ENCODE peak calls at places on chromosomes 11 and 22, in six cellular contexts. M is OCI-LY7, J is MM.1S, E is upper lobe of right lung, U is IMR-90, Q is cardiac muscle cell. N is an unnamed sample.

GRCh38 chr22:21621891-21622623 is 7.8 kb downstream of the YDJC start:
- DNase-seq in M (no peak), J (no peak), E (no peak), U (no peak), Q (no peak), N (no peak)

GRCh38 chr11:10844816-10845215 is 13.0 kb downstream of the ZBED5 start:
- DNase-seq in M (no peak), J (no peak), E (no peak), U (no peak), Q (no peak), N (no peak)

GRCh38 chr11:110762596-110762995 is 50.4 kb upstream of the ARHGAP20 start:
- DNase-seq in M (no peak), J (no peak), E (no peak), U (peak), Q (no peak), N (no peak)

GRCh38 chr22:25232301-25232700 is 12.9 kb downstream of the CRYBB2 start:
- DNase-seq in M (no peak), J (no peak), E (no peak), U (peak), Q (peak), N (no peak)

GRCh38 chr11:122853261-122853660 is 15.0 kb downstream of the CRTAM start:
- DNase-seq in M (no peak), J (no peak), E (no peak), U (peak), Q (no peak), N (no peak)

GRCh38 chr22:31296258-31296657 is 4.0 kb upstream of the PIK3IP1 start:
- DNase-seq in M (no peak), J (no peak), E (no peak), U (peak), Q (peak), N (no peak)

GRCh38 chr11:75597636-75598035 is 35.6 kb downstream of the SERPINH1 start:
- DNase-seq in M (peak), J (peak), E (no peak), U (no peak), Q (peak), N (no peak)

GRCh38 chr22:44580756-44581435 is 82.9 kb upstream of the RTL6 start:
- DNase-seq in M (no peak), J (no peak), E (peak), U (no peak), Q (no peak), N (no peak)

GRCh38 chr11:123580557-123581275 is 73.7 kb downstream of the SCN3B start:
- DNase-seq in M (peak), J (peak), E (peak), U (peak), Q (peak), N (peak)

GRCh38 chr22:25067851-25068421 is 115.4 kb downstream of the KIAA1671 start:
- DNase-seq in M (no peak), J (peak), E (no peak), U (no peak), Q (no peak), N (no peak)

GRCh38 chr11:62577046-62577708 is 3.5 kb upstream of the EEF1G start:
- DNase-seq in M (no peak), J (no peak), E (no peak), U (peak), Q (peak), N (no peak)

GRCh38 chr22:31748490-31748889 is 1.4 kb downstream of the PRR14L start:
- DNase-seq in M (no peak), J (no peak), E (no peak), U (no peak), Q (no peak), N (no peak)

DNA sequence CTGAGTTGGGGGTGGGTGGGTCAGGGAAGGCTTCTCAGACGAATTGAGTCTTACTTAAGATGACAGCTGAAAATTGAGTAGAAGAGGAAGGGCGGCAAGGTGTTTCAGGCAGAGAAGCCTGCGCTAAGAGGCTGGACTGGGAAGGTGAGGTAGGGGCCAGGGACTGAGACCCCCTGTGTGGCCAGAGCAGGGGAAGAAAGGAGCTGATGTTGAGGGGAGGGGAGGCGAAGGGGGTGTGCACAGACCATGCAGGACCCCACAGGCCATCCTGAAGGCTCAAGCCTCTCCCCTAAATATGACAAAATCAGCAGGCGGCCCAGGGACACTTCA is 40.6 kb upstream of the CREB3L1 start:
- DNase-seq in M (no peak), J (no peak), E (peak), U (no peak), Q (no peak), N (no peak)
- H3K27ac ChIP-seq in M (no peak), J (no peak), E (peak), U (peak), Q (no peak), N (no peak)

GRCh38 chr11:112786196-112786595 is 175.0 kb upstream of the NCAM1 start:
- DNase-seq in M (no peak), J (no peak), E (no peak), U (no peak), Q (no peak), N (no peak)
- H3K27ac ChIP-seq in M (no peak), J (no peak), E (no peak), U (no peak), Q (no peak), N (no peak)

GRCh38 chr22:40813912-40814315 is 5.2 kb downstream of the SLC25A17 start:
- DNase-seq in M (no peak), J (no peak), E (no peak), U (no peak), Q (no peak), N (no peak)

GRCh38 chr22:40818192-40818746 is 877 bp downstream of the SLC25A17 start:
- DNase-seq in M (no peak), J (peak), E (no peak), U (no peak), Q (no peak), N (no peak)

GRCh38 chr22:40818747-40819662 is at the start of gene SLC25A17:
- DNase-seq in M (peak), J (peak), E (peak), U (peak), Q (peak), N (peak)

GRCh38 chr22:40819741-40820140 is 595 bp upstream of the SLC25A17 start:
- DNase-seq in M (peak), J (peak), E (no peak), U (peak), Q (peak), N (no peak)

DNA sequence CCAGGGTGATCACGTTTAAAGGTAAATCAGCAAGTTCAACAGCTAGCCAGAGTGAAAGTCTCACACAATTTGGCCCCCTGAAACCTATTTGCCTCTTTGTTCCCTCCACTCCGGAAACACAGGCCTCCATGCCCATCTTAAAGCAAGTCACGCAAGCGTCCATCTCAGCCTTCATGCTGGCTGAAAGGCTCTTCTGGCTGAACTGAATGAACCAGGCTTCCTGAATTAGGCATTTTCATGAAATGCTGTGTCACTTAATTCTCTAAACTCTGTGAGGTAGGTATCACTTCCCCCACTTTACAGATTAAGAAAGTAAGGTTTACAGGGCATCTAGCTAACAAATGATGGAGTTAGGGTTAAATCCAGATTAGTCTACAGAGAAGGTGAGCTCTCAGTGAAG is 1.4 kb downstream of the SLC25A17 start:
- DNase-seq in M (peak), J (peak), E (no peak), U (no peak), Q (no peak), N (no peak)
- H3K27ac ChIP-seq in M (peak), J (peak), E (no peak), U (no peak), Q (no peak), N (no peak)

GRCh38 chr11:96105944-96106343 is 182.0 kb upstream of the MTMR2 start:
- DNase-seq in M (no peak), J (no peak), E (no peak), U (no peak), Q (no peak), N (no peak)
- H3K27ac ChIP-seq in M (no peak), J (no peak), E (no peak), U (no peak), Q (no peak), N (no peak)

GRCh38 chr22:50535113-50535512 is 5.3 kb upstream of the TYMP start:
- DNase-seq in M (peak), J (no peak), E (no peak), U (no peak), Q (no peak), N (no peak)

GRCh38 chr22:50532353-50532700 is 2.5 kb upstream of the TYMP start:
- DNase-seq in M (peak), J (no peak), E (peak), U (no peak), Q (no peak), N (no peak)

GRCh38 chr22:50537765-50538164 is 7.9 kb upstream of the KLHDC7B start:
- DNase-seq in M (no peak), J (no peak), E (no peak), U (no peak), Q (no peak), N (no peak)

GRCh38 chr22:50532824-50533344 is 3.1 kb upstream of the TYMP start:
- DNase-seq in M (no peak), J (no peak), E (no peak), U (no peak), Q (no peak), N (no peak)

GRCh38 chr22:50536231-50536630 is 6.4 kb upstream of the TYMP start:
- DNase-seq in M (peak), J (peak), E (no peak), U (no peak), Q (no peak), N (no peak)
- H3K27ac ChIP-seq in M (peak), J (peak), E (no peak), U (no peak), Q (no peak), N (no peak)

DNA sequence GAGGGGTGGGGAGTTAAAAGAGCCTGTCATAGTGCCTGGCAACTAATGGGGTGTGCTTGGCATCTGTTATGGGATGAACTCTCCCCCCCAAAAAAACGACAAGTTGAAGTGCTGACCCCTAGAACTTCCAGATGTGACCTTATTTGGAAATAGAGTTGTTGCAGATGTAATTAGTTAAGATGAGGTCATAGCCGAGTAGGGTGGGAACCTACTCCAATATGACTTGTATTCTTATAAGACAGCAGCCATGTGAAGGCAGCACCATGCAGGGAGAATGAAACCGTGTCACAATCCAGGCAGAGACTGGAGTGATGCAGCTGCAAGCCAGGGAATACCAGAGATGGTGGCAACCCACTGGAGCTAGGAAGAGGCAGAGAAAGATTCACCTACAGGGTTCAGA is 394.5 kb downstream of the TENM4 start:
- DNase-seq in M (no peak), J (no peak), E (no peak), U (peak), Q (no peak), N (no peak)
- H3K27ac ChIP-seq in M (no peak), J (no peak), E (no peak), U (no peak), Q (no peak), N (no peak)

DNA sequence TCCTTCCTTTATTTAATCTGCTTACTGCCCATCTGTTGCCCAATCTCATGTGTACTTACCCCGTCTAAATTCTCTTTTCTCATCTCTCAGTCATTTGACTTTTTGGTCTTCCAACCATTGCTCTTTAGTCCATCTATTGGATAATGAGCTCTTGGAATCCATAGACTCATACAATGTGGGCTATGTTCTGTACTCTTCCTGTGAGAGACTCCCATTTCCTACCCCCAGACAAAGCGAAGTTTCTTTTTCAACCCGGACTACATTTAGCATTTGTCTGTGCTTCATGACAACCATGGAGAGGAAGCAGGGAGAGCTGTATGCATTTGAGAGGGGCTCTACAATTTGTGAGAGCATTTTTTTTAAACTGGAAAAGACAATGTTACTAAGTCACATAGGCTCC is 4.0 kb upstream of the ARHGAP42 start:
- DNase-seq in M (no peak), J (no peak), E (no peak), U (no peak), Q (no peak), N (no peak)
- H3K27ac ChIP-seq in M (no peak), J (no peak), E (no peak), U (no peak), Q (no peak), N (no peak)

GRCh38 chr11:3952715-3953114 is 97.3 kb downstream of the STIM1 start:
- DNase-seq in M (no peak), J (no peak), E (no peak), U (no peak), Q (no peak), N (no peak)
- H3K27ac ChIP-seq in M (no peak), J (no peak), E (no peak), U (no peak), Q (no peak), N (no peak)

GRCh38 chr22:29040385-29041275 is 21.0 kb downstream of the C22orf31 start:
- DNase-seq in M (peak), J (peak), E (no peak), U (peak), Q (peak), N (peak)
- H3K27ac ChIP-seq in M (no peak), J (no peak), E (no peak), U (no peak), Q (no peak), N (peak)

N was measured in colonic mucosa.